ENCODE peak calls at places on chromosomes 5 and 9, in eight cellular contexts. V is lung, D is WERI-Rb-1, K is psoas muscle, X is A549, Z is mucosa of descending colon, P is MCF 10A, W is RWPE2. C is an unnamed sample.

GRCh38 chr5:123709422-123709821 is 197.4 kb downstream of the CSNK1G3 start:
- DNase-seq in X (no peak), D (no peak), P (no peak), Z (no peak), K (no peak), V (no peak), W (no peak), C (no peak)

GRCh38 chr5:88269222-88269771 is 652 bp upstream of the TMEM161B start:
- DNase-seq in Z (peak; percentile 52), W (no peak), V (no peak), P (peak; percentile 47), X (peak; percentile 3), D (peak; percentile 10), K (no peak), C (no peak)

GRCh38 chr9:4750021-4750673 is 9.1 kb upstream of the AK3 start:
- DNase-seq in X (no peak), W (no peak), D (no peak), P (peak; percentile 64), K (no peak), V (no peak), Z (no peak), C (no peak)

GRCh38 chr5:44332360-44332971 is 56.8 kb downstream of the FGF10 start:
- DNase-seq in Z (no peak), D (no peak), X (peak; percentile 4), P (peak; percentile 66), K (no peak), V (no peak), W (no peak), C (no peak)

GRCh38 chr5:17219006-17219422 is 1.6 kb downstream of the BASP1 start:
- DNase-seq in X (peak; percentile 55), D (no peak), Z (peak; percentile 62), P (no peak), K (no peak), V (no peak), W (peak; percentile 72), C (no peak)

GRCh38 chr9:81492710-81493447 is 196.5 kb downstream of the TLE1 start:
- DNase-seq in D (no peak), K (no peak), Z (no peak), X (no peak), V (no peak), P (peak; percentile 91), W (no peak), C (no peak)

GRCh38 chr9:32672478-32672877 is 37.0 kb upstream of the TAF1L start:
- DNase-seq in X (peak; percentile 67), Z (no peak), V (no peak), P (peak; percentile 96), D (no peak), W (peak; percentile 73), K (no peak), C (no peak)

GRCh38 chr9:16996901-16997491 is 126.5 kb upstream of the BNC2 start:
- DNase-seq in X (no peak), W (no peak), V (no peak), D (no peak), Z (no peak), P (no peak), K (no peak), C (no peak)

GRCh38 chr5:58407042-58407709 is 52.7 kb downstream of the PLK2 start:
- DNase-seq in Z (no peak), W (no peak), K (no peak), X (peak; percentile 21), D (no peak), P (peak; percentile 57), V (no peak), C (no peak)

GRCh38 chr5:169563369-169563768 is 20.2 kb upstream of the SPDL1 start:
- DNase-seq in K (no peak), D (no peak), W (no peak), V (no peak), P (no peak), X (no peak), Z (no peak), C (no peak)

GRCh38 chr9:108512426-108513173 is 343.2 kb downstream of the ACTL7B start:
- DNase-seq in K (no peak), W (no peak), P (peak; percentile 11), D (no peak), X (no peak), V (no peak), Z (no peak), C (no peak)

GRCh38 chr9:137428841-137429545 is 5.8 kb downstream of the NOXA1 start:
- DNase-seq in W (no peak), D (no peak), X (no peak), Z (peak; percentile 57), P (no peak), K (peak; percentile 48), V (no peak), C (peak; percentile 83)

GRCh38 chr5:65967288-65968066 is 41.1 kb downstream of the ERBIN start:
- DNase-seq in X (no peak), V (no peak), P (no peak), W (no peak), K (peak; percentile 64), D (no peak), Z (no peak), C (no peak)

GRCh38 chr5:172771439-172772111 is 580 bp upstream of the DUSP1 start:
- DNase-seq in W (no peak), D (no peak), K (no peak), V (no peak), P (peak; percentile 80), X (no peak), Z (no peak), C (no peak)

GRCh38 chr5:110441035-110441434 is 285.4 kb downstream of the TMEM232 start:
- DNase-seq in V (no peak), D (peak; percentile 22), Z (no peak), P (peak; percentile 49), X (no peak), K (no peak), W (no peak), C (no peak)

GRCh38 chr5:74173665-74174064 is 466.9 kb downstream of the ENC1 start:
- DNase-seq in D (no peak), K (no peak), Z (no peak), W (no peak), V (no peak), X (no peak), P (no peak), C (no peak)

GRCh38 chr9:132185164-132186009 is 23.5 kb downstream of the NTNG2 start:
- DNase-seq in V (no peak), W (no peak), Z (no peak), X (no peak), K (no peak), P (no peak), D (peak; percentile 81), C (no peak)

GRCh38 chr9:36325081-36325828 is 67.0 kb upstream of the GNE start:
- DNase-seq in P (no peak), W (peak; percentile 60), D (no peak), X (no peak), V (no peak), K (peak; percentile 58), Z (peak; percentile 65), C (no peak)

GRCh38 chr9:21993893-21994525 is at the start of gene CDKN2A:
- DNase-seq in X (no peak), W (peak; percentile 83), V (no peak), K (peak; percentile 58), P (no peak), Z (peak; percentile 78), D (peak; percentile 84), C (no peak)

GRCh38 chr5:88979244-88979643 is 96.3 kb upstream of the MEF2C start:
- DNase-seq in P (no peak), V (no peak), W (no peak), Z (no peak), K (no peak), X (no peak), D (no peak), C (no peak)

GRCh38 chr9:134629061-134629585 is 12.5 kb upstream of the COL5A1 start:
- DNase-seq in K (no peak), W (no peak), V (no peak), P (no peak), X (no peak), D (peak; percentile 6), Z (peak; percentile 31), C (peak; percentile 55)

GRCh38 chr5:38383701-38384100 is 125.3 kb downstream of the EGFLAM start:
- DNase-seq in W (no peak), P (no peak), X (no peak), V (no peak), K (no peak), Z (no peak), D (no peak), C (no peak)

GRCh38 chr5:166781729-166782128 is 1509.7 kb upstream of the WWC1 start:
- DNase-seq in V (no peak), K (no peak), D (no peak), Z (no peak), W (no peak), X (no peak), P (no peak), C (no peak)

GRCh38 chr9:87957839-87958238 is 16.5 kb downstream of the CDK20 start:
- DNase-seq in V (no peak), Z (no peak), D (no peak), W (no peak), X (no peak), K (no peak), P (no peak), C (no peak)
- TF ChIP-seq CTCF in V (no peak), Z (no peak), D (no peak), W (no peak), X (no peak), K (no peak), P (no peak), C (no peak)

DNA sequence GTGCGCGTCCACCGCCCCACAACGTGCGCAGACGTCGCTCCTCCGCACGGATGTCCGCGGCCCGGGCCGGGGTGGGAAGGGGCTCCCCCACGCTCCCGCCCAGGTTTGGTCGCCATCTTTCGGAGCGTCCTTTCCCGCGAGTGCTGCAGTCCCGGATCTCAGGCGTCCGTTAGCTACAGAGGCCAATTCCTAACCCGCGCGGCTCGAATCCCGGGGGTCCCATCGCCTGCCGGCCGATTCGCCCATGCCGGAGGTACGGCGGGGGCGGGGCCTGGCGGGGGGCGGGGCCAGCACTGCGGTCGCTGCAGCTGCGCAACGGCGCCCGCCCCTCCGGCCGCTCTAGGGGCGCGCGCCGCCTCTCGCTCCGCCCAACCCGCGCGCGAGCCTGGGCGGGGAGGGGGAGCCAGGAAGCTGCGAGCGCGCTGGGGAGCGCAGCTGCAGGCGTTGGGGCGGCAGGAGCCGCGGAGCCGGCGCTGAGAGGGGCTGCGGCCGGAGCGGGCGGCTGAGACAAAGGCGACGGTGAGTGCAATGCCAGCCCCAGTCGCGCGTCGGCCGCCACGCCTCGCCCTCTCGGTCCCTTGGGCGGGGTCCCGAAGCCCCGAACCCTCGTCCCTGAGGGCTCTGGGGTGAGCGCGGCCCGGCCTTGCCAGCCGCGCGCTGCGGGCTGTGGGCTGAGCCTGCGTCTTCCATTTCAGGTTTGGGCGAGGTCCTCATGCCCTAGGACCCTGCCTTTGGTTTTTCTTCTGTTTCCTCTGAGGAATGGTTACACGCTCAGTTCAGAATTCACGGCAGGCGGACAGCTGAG is at the start of gene CDC42SE2:
- DNase-seq in P (peak; percentile 93), Z (peak; percentile 92), X (peak; percentile 70), K (peak; percentile 91), V (peak; percentile 81), D (peak; percentile 80), W (peak; percentile 79), C (no peak)
- TF ChIP-seq CTCF in P (no peak), Z (no peak), X (no peak), K (no peak), V (no peak), D (no peak), W (no peak), C (no peak)

GRCh38 chr9:106284300-106284699 is 578.7 kb upstream of the ZNF462 start:
- DNase-seq in W (no peak), V (no peak), P (peak; percentile 4), X (no peak), Z (no peak), K (no peak), D (peak; percentile 58), C (no peak)
- TF ChIP-seq CTCF in W (no peak), V (no peak), P (no peak), X (no peak), Z (no peak), K (no peak), D (peak; percentile 81), C (peak; percentile 53)

GRCh38 chr5:68333649-68334549 is 118.3 kb downstream of the PIK3R1 start:
- DNase-seq in X (peak; percentile 46), Z (no peak), P (peak; percentile 93), V (no peak), K (no peak), D (no peak), W (no peak), C (no peak)
- TF ChIP-seq CTCF in X (peak; percentile 32), Z (no peak), P (peak; percentile 37), V (no peak), K (no peak), D (no peak), W (peak; percentile 71), C (peak; percentile 53)